ENCODE peak calls at places on chromosomes 5 and 9, in four cellular contexts. N is ovary, F is mucosa of gallbladder, Z is amniotic stem cell. W is an unnamed sample.

GRCh38 chr5:173772407-173773059 is 115.6 kb upstream of the CPEB4 start:
- DNase-seq in N (no peak), F (no peak), Z (no peak), W (no peak)

GRCh38 chr5:175517824-175518450 is 39.6 kb downstream of the SFXN1 start:
- DNase-seq in N (no peak), F (no peak), Z (peak), W (no peak)

GRCh38 chr9:68505681-68506409 is 34.8 kb downstream of the TMEM252 start:
- DNase-seq in N (no peak), F (no peak), Z (no peak), W (no peak)

GRCh38 chr9:128633601-128634000 is 23.0 kb downstream of the DYNC2I2 start:
- DNase-seq in N (no peak), F (no peak), Z (no peak), W (no peak)

GRCh38 chr9:18396102-18396728 is 77.7 kb upstream of the ADAMTSL1 start:
- DNase-seq in N (no peak), F (no peak), Z (no peak), W (no peak)

GRCh38 chr5:31193026-31193425 is 460 bp upstream of the CDH6 start:
- DNase-seq in N (no peak), F (no peak), Z (no peak), W (no peak)

GRCh38 chr5:96641368-96641767 is 20.8 kb upstream of the CAST start:
- DNase-seq in N (no peak), F (no peak), Z (no peak), W (no peak)

GRCh38 chr5:18010053-18010452 is 375.8 kb downstream of the TAF11L14 start:
- DNase-seq in N (no peak), F (no peak), Z (no peak), W (no peak)

GRCh38 chr9:105672711-105673234 is 10.5 kb downstream of the TAL2 start:
- DNase-seq in N (no peak), F (no peak), Z (no peak), W (no peak)

GRCh38 chr9:75229605-75230332 is 141.5 kb downstream of the OSTF1 start:
- DNase-seq in N (no peak), F (peak), Z (no peak), W (no peak)

GRCh38 chr5:172102913-172103629 is 85.0 kb downstream of the STK10 start:
- DNase-seq in N (peak), F (peak), Z (peak), W (peak)

GRCh38 chr5:79418276-79418675 is 95.7 kb downstream of the HOMER1 start:
- DNase-seq in N (no peak), F (no peak), Z (no peak), W (no peak)

GRCh38 chr5:171790408-171790807 is 4.8 kb downstream of the SMIM23 start:
- DNase-seq in N (no peak), F (no peak), Z (no peak), W (no peak)

GRCh38 chr9:34651876-34652602 is at the start of gene IL11RA:
- DNase-seq in N (peak), F (peak), Z (no peak), W (peak)

GRCh38 chr9:14136646-14137370 is 177.1 kb downstream of the NFIB start:
- DNase-seq in N (no peak), F (no peak), Z (no peak), W (no peak)